ENCODE peak calls at places on chromosomes 11 and 22, in nine cellular contexts. G, D, F, J, R, Z, H, Q and A are unnamed samples.

GRCh38 chr22:48794906-48795305 is 1032.8 kb downstream of the BRD1 start:
- DNase-seq in F (no peak), D (no peak), G (no peak), J (no peak), H (no peak), R (no peak), Q (no peak), Z (no peak), A (no peak)

GRCh38 chr11:120134931-120135228 is 3.0 kb downstream of the TRIM29 start:
- DNase-seq in Q (no peak), G (no peak), J (no peak), Z (no peak), R (no peak), D (no peak), F (no peak), H (no peak), A (no peak)

GRCh38 chr11:63445720-63446119 is 45.2 kb downstream of the PLAAT5 start:
- DNase-seq in Z (no peak), F (peak), G (no peak), H (no peak), R (no peak), D (no peak), Q (peak), J (no peak), A (peak)

GRCh38 chr22:27347951-27348350 is 453.6 kb downstream of the MN1 start:
- DNase-seq in J (no peak), G (no peak), D (no peak), Z (no peak), H (no peak), R (no peak), F (no peak), Q (no peak), A (no peak)

GRCh38 chr11:96713301-96713700 is 323.5 kb downstream of the JRKL start:
- DNase-seq in J (no peak), Q (no peak), Z (no peak), H (no peak), D (no peak), R (no peak), G (no peak), F (no peak), A (no peak)

GRCh38 chr22:37784829-37785495 is 22.8 kb upstream of the GCAT start:
- DNase-seq in G (no peak), H (no peak), D (no peak), R (no peak), Q (no peak), Z (no peak), F (no peak), J (no peak), A (no peak)

GRCh38 chr11:1946812-1947480 is at the start of gene MRPL23:
- DNase-seq in R (peak), H (no peak), G (no peak), J (no peak), Q (no peak), F (no peak), D (no peak), Z (no peak), A (no peak)

GRCh38 chr11:20030472-20030871 is 129.8 kb downstream of the DBX1 start:
- DNase-seq in D (no peak), Q (no peak), G (no peak), J (no peak), Z (no peak), F (no peak), R (no peak), H (no peak), A (no peak)

GRCh38 chr11:80365315-80365714 is 924.5 kb upstream of the TENM4 start:
- DNase-seq in Z (no peak), Q (no peak), J (no peak), H (no peak), R (no peak), F (no peak), G (no peak), D (no peak), A (no peak)

GRCh38 chr11:72758690-72759389 is 6.6 kb upstream of the ARAP1 start:
- DNase-seq in Z (no peak), R (no peak), H (no peak), F (peak), J (no peak), Q (peak), D (no peak), G (no peak), A (no peak)

GRCh38 chr22:32717337-32718240 is 83.9 kb upstream of the TIMP3 start:
- DNase-seq in Z (no peak), G (no peak), F (no peak), J (no peak), D (no peak), H (no peak), R (no peak), Q (no peak), A (no peak)

GRCh38 chr11:117220999-117221774 is 10.7 kb downstream of the PCSK7 start:
- DNase-seq in J (no peak), F (no peak), D (no peak), Q (no peak), G (no peak), R (no peak), H (no peak), Z (no peak), A (no peak)

GRCh38 chr22:38336699-38337098 is 19.5 kb upstream of the CSNK1E start:
- DNase-seq in J (no peak), D (no peak), Q (no peak), H (no peak), Z (no peak), G (no peak), R (no peak), F (no peak), A (no peak)